ENCODE peak calls at places on chromosomes 4 and X, in four cellular contexts. Z is neuronal stem cell, I is mesenchymal stem cell, M is IMR-90. T is an unnamed sample.
A peak's percentile ranks its signal among the peaks of the same experiment; 100 is the strongest.

GRCh38 chrX:154135458-154136229 is 8.4 kb upstream of the OPN1LW start:
- DNase-seq in Z (no peak), I (no peak), M (no peak), T (no peak)

GRCh38 chr4:106869551-106869950 is 166.6 kb downstream of the DKK2 start:
- DNase-seq in Z (no peak), I (peak; percentile 83), M (no peak), T (no peak)

GRCh38 chr4:102268355-102268754 is 76.9 kb downstream of the SLC39A8 start:
- DNase-seq in Z (no peak), I (no peak), M (no peak), T (no peak)

GRCh38 chrX:30150196-30150895 is 65.0 kb upstream of the MAGEB2 start:
- DNase-seq in Z (no peak), I (peak; percentile 70), M (peak; percentile 36), T (no peak)

GRCh38 chr4:8199594-8200301 is 658 bp downstream of the SH3TC1 start:
- DNase-seq in Z (no peak), I (no peak), M (no peak), T (no peak)

GRCh38 chr4:108571027-108571569 is 49.3 kb upstream of the RPL34 start:
- DNase-seq in Z (no peak), I (peak; percentile 50), M (peak; percentile 32), T (peak; percentile 19)

GRCh38 chr4:70613182-70613892 is 15.2 kb upstream of the ENAM start:
- DNase-seq in Z (no peak), I (no peak), M (no peak), T (no peak)

GRCh38 chrX:18026171-18026570 is 165.1 kb upstream of the RAI2 start:
- DNase-seq in Z (no peak), I (no peak), M (no peak), T (no peak)

GRCh38 chr4:73661646-73662119 is 41.4 kb upstream of the RASSF6 start:
- DNase-seq in Z (no peak), I (peak; percentile 94), M (peak; percentile 99), T (no peak)

GRCh38 chr4:83772680-83773079 is 236.8 kb downstream of the GPAT3 start:
- DNase-seq in Z (no peak), I (no peak), M (peak; percentile 2), T (no peak)

GRCh38 chr4:20684852-20685763 is 15.2 kb upstream of the PACRGL start:
- DNase-seq in Z (no peak), I (peak; percentile 40), M (peak; percentile 27), T (peak; percentile 70)

GRCh38 chrX:7147431-7147977 is at the start of gene STS:
- DNase-seq in Z (peak; percentile 8), I (peak; percentile 30), M (peak; percentile 14), T (peak; percentile 25)

GRCh38 chrX:55624403-55624802 is 1.2 kb downstream of the FOXR2 start:
- DNase-seq in Z (no peak), I (no peak), M (no peak), T (no peak)

GRCh38 chrX:55619547-55619946 is 3.7 kb upstream of the FOXR2 start:
- DNase-seq in Z (no peak), I (no peak), M (no peak), T (no peak)

DNA sequence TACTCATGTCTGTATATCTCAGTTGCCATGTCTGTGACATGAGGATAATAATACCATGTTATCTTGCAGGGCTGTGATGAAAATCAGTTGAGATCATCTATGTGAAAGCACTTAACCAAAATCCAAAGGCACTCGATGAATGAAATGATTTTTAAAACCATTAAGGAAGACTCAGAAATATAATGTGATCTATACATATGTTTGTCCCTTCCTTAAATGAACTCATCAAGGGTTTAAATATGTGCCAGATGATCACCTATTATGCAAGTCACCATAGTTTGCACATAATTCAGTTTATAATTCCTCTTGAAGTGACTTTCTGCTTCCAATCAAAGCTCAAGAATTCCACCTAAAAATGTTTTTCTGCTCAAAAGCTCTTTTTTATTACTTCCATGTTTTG is at the start of gene FOXR2:
- DNase-seq in Z (no peak), I (no peak), M (no peak), T (no peak)
- H3K4me3 ChIP-seq in Z (no peak within 1 kb of the TSS), I (no peak within 1 kb of the TSS), M (no peak within 1 kb of the TSS), T (no peak within 1 kb of the TSS)

GRCh38 chrX:50594788-50595187 is 124.2 kb upstream of the DGKK start:
- DNase-seq in Z (no peak), I (no peak), M (no peak), T (no peak)

DNA sequence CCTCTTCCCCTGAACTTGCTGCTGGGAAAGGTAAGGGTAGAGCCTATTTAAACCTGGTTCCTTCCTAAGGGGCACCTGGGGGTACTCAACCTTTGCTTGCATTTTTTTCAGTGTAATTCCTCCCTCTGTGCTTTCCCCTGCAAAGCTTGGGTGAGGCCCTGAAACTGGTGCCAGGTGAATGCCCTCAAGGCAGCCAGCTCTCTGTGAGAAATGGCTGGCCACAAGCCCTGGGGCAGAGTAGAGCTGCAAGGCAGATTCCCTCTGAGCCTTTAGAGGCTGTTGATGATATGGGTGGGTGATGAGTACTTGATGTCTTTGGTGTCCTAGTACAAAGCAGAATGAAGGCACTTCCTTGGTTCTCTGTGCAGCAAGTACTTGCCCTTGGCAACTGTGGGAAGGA is 125.4 kb upstream of the DGKK start:
- DNase-seq in Z (no peak), I (no peak), M (no peak), T (peak; percentile 81)
- H4K91ac ChIP-seq in Z (no peak overlapping the region), I (no peak overlapping the region), M (no peak overlapping the region), T (no peak overlapping the region)

GRCh38 chrX:23980063-23980462 is 46.9 kb downstream of the KLHL15 start:
- DNase-seq in Z (no peak), I (no peak), M (peak; percentile 14), T (peak; percentile 10)

GRCh38 chrX:23982891-23983290 is 44.1 kb downstream of the KLHL15 start:
- DNase-seq in Z (no peak), I (no peak), M (no peak), T (no peak)

GRCh38 chrX:23981711-23982110 is 45.3 kb downstream of the KLHL15 start:
- DNase-seq in Z (no peak), I (no peak), M (no peak), T (no peak)

GRCh38 chrX:23981222-23981621 is 45.8 kb downstream of the KLHL15 start:
- DNase-seq in Z (no peak), I (no peak), M (no peak), T (no peak)
- H3K4me3 ChIP-seq in Z (no peak overlapping the region), I (no peak overlapping the region), M (no peak overlapping the region), T (no peak overlapping the region)

GRCh38 chrX:129931411-129932136 is 25.6 kb downstream of the UTP14A start:
- DNase-seq in Z (peak; percentile 85), I (peak; percentile 92), M (peak; percentile 84), T (peak; percentile 72)
- H4K91ac ChIP-seq in Z (no peak overlapping the region), I (peak overlapping the region; percentile 97), M (peak overlapping the region; percentile 90), T (peak overlapping the region; percentile 90)

GRCh38 chr4:186588503-186588902 is 33.1 kb upstream of the MTNR1A start:
- DNase-seq in Z (no peak), I (no peak), M (no peak), T (no peak)

GRCh38 chr4:186593587-186593973 is 38.2 kb upstream of the MTNR1A start:
- DNase-seq in Z (no peak), I (no peak), M (no peak), T (no peak)

GRCh38 chr4:186592961-186593586 is 37.7 kb upstream of the MTNR1A start:
- DNase-seq in Z (no peak), I (no peak), M (no peak), T (no peak)

GRCh38 chr4:186592450-186592849 is 37.1 kb upstream of the MTNR1A start:
- DNase-seq in Z (no peak), I (no peak), M (no peak), T (no peak)

GRCh38 chr4:186591651-186592050 is 36.3 kb upstream of the MTNR1A start:
- DNase-seq in Z (no peak), I (no peak), M (no peak), T (no peak)
- H3K4me3 ChIP-seq in Z (no peak overlapping the region), I (no peak overlapping the region), M (no peak overlapping the region), T (no peak overlapping the region)

T was measured in trophoblast cell.